ENCODE peak calls at places on chromosome 11, in seven cellular contexts. One of them, this sample, is unnamed.

GRCh38 chr11:110431212-110432073 is 1.7 kb downstream of the FDX1 start:
- DNase-seq in HCT116: no peak
- DNase-seq in PC-3: peak
- DNase-seq in neural progenitor cell: peak
- DNase-seq in MM.1S: peak
- DNase-seq in hepatocyte: no peak
- DNase-seq in GM23248: peak
- DNase-seq in this sample: no peak

GRCh38 chr11:60658409-60658808 is 41.0 kb upstream of the MS4A8 start:
- DNase-seq in HCT116: no peak
- DNase-seq in PC-3: peak
- DNase-seq in neural progenitor cell: no peak
- DNase-seq in MM.1S: no peak
- DNase-seq in hepatocyte: peak
- DNase-seq in GM23248: no peak
- DNase-seq in this sample: no peak

GRCh38 chr11:329886-330253 is 9.2 kb upstream of the IFITM3 start:
- DNase-seq in HCT116: no peak
- DNase-seq in PC-3: no peak
- DNase-seq in neural progenitor cell: no peak
- DNase-seq in MM.1S: no peak
- DNase-seq in hepatocyte: no peak
- DNase-seq in GM23248: no peak
- DNase-seq in this sample: no peak

GRCh38 chr11:118602331-118602730 is 5.1 kb upstream of the PHLDB1 start:
- DNase-seq in HCT116: no peak
- DNase-seq in PC-3: no peak
- DNase-seq in neural progenitor cell: no peak
- DNase-seq in MM.1S: no peak
- DNase-seq in hepatocyte: no peak
- DNase-seq in GM23248: no peak
- DNase-seq in this sample: no peak

GRCh38 chr11:134028368-134028920 is 40.4 kb upstream of the JAM3 start:
- DNase-seq in HCT116: no peak
- DNase-seq in PC-3: no peak
- DNase-seq in neural progenitor cell: no peak
- DNase-seq in MM.1S: no peak
- DNase-seq in hepatocyte: no peak
- DNase-seq in GM23248: no peak
- DNase-seq in this sample: no peak

GRCh38 chr11:60872124-60872951 is 5.0 kb downstream of the ZP1 start:
- DNase-seq in HCT116: no peak
- DNase-seq in PC-3: no peak
- DNase-seq in neural progenitor cell: no peak
- DNase-seq in MM.1S: peak
- DNase-seq in hepatocyte: no peak
- DNase-seq in GM23248: peak
- DNase-seq in this sample: no peak

GRCh38 chr11:121117753-121118152 is 16.7 kb downstream of the TECTA start:
- DNase-seq in HCT116: no peak
- DNase-seq in PC-3: peak
- DNase-seq in neural progenitor cell: no peak
- DNase-seq in MM.1S: no peak
- DNase-seq in hepatocyte: no peak
- DNase-seq in GM23248: no peak
- DNase-seq in this sample: no peak

GRCh38 chr11:9888938-9889337 is 225.1 kb downstream of the SWAP70 start:
- DNase-seq in HCT116: no peak
- DNase-seq in PC-3: no peak
- DNase-seq in neural progenitor cell: no peak
- DNase-seq in MM.1S: no peak
- DNase-seq in hepatocyte: no peak
- DNase-seq in GM23248: no peak
- DNase-seq in this sample: no peak

GRCh38 chr11:3156661-3157311 is 8.3 kb downstream of the OSBPL5 start:
- DNase-seq in HCT116: no peak
- DNase-seq in PC-3: no peak
- DNase-seq in neural progenitor cell: no peak
- DNase-seq in MM.1S: no peak
- DNase-seq in hepatocyte: no peak
- DNase-seq in GM23248: no peak
- DNase-seq in this sample: no peak

GRCh38 chr11:69797156-69797555 is 22.0 kb upstream of the FGF4 start:
- DNase-seq in HCT116: no peak
- DNase-seq in PC-3: no peak
- DNase-seq in neural progenitor cell: no peak
- DNase-seq in MM.1S: no peak
- DNase-seq in hepatocyte: no peak
- DNase-seq in GM23248: no peak
- DNase-seq in this sample: no peak

GRCh38 chr11:121681536-121681935 is 228.8 kb upstream of the SORL1-AS1 start:
- DNase-seq in HCT116: no peak
- DNase-seq in PC-3: peak
- DNase-seq in neural progenitor cell: no peak
- DNase-seq in MM.1S: no peak
- DNase-seq in hepatocyte: no peak
- DNase-seq in GM23248: no peak
- DNase-seq in this sample: no peak

GRCh38 chr11:117998201-117998579 is 12.0 kb downstream of the IL10RA start:
- DNase-seq in HCT116: no peak
- DNase-seq in PC-3: no peak
- DNase-seq in neural progenitor cell: no peak
- DNase-seq in MM.1S: no peak
- DNase-seq in hepatocyte: no peak
- DNase-seq in GM23248: no peak
- DNase-seq in this sample: no peak

GRCh38 chr11:7690648-7691047 is 15.6 kb downstream of the OVCH2 start:
- DNase-seq in HCT116: no peak
- DNase-seq in PC-3: peak
- DNase-seq in neural progenitor cell: peak
- DNase-seq in MM.1S: peak
- DNase-seq in hepatocyte: peak
- DNase-seq in GM23248: peak
- DNase-seq in this sample: no peak

GRCh38 chr11:112227471-112227870 is 1.2 kb downstream of the PTS start:
- DNase-seq in HCT116: no peak
- DNase-seq in PC-3: no peak
- DNase-seq in neural progenitor cell: no peak
- DNase-seq in MM.1S: no peak
- DNase-seq in hepatocyte: no peak
- DNase-seq in GM23248: peak
- DNase-seq in this sample: no peak

GRCh38 chr11:103529217-103529684 is 420.0 kb downstream of the DYNC2H1 start:
- DNase-seq in HCT116: no peak
- DNase-seq in PC-3: peak
- DNase-seq in neural progenitor cell: peak
- DNase-seq in MM.1S: no peak
- DNase-seq in hepatocyte: peak
- DNase-seq in GM23248: peak
- DNase-seq in this sample: no peak

GRCh38 chr11:100760766-100761165 is 73.7 kb downstream of the ARHGAP42 start:
- DNase-seq in HCT116: no peak
- DNase-seq in PC-3: no peak
- DNase-seq in neural progenitor cell: no peak
- DNase-seq in MM.1S: no peak
- DNase-seq in hepatocyte: no peak
- DNase-seq in GM23248: no peak
- DNase-seq in this sample: no peak

GRCh38 chr11:12845739-12846358 is 163.3 kb upstream of the RASSF10 start:
- DNase-seq in HCT116: no peak
- DNase-seq in PC-3: peak
- DNase-seq in neural progenitor cell: peak
- DNase-seq in MM.1S: peak
- DNase-seq in hepatocyte: peak
- DNase-seq in GM23248: peak
- DNase-seq in this sample: peak

GRCh38 chr11:119797137-119797611 is 68.2 kb upstream of the NECTIN1 start:
- DNase-seq in HCT116: no peak
- DNase-seq in PC-3: no peak
- DNase-seq in neural progenitor cell: peak
- DNase-seq in MM.1S: no peak
- DNase-seq in hepatocyte: peak
- DNase-seq in GM23248: no peak
- DNase-seq in this sample: peak
- H3K4me2 ChIP-seq in HCT116: no peak
- H3K4me2 ChIP-seq in PC-3: no peak
- H3K4me2 ChIP-seq in neural progenitor cell: peak
- H3K4me2 ChIP-seq in MM.1S: no peak
- H3K4me2 ChIP-seq in hepatocyte: no peak
- H3K4me2 ChIP-seq in GM23248: no peak
- H3K4me2 ChIP-seq in this sample: peak

DNA sequence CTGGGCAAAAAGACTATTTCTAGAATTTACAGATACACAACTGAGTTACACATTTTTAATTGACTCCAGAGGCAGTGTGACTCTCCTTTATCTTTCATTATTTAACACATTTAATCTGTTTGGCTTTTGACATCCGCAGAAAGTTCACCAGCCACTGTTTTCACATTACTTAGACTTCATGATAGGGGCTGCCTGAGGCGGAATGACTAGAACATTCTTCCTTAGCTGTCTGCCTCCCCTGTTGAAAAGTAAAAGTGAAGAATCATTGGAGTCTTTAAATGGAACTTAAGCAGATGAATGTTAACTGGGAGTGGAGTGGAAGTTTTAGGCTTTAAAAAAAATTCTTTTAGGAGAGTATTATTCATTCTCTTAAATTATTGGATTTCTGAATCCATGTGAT is 229.2 kb upstream of the MTNR1B start:
- DNase-seq in HCT116: no peak
- DNase-seq in PC-3: no peak
- DNase-seq in neural progenitor cell: no peak
- DNase-seq in MM.1S: no peak
- DNase-seq in hepatocyte: no peak
- DNase-seq in GM23248: no peak
- DNase-seq in this sample: no peak
- TF ChIP-seq EZH2phosphoT487 in HCT116: no peak
- TF ChIP-seq EZH2phosphoT487 in PC-3: no peak
- TF ChIP-seq EZH2phosphoT487 in neural progenitor cell: no peak
- TF ChIP-seq EZH2phosphoT487 in MM.1S: no peak
- TF ChIP-seq EZH2phosphoT487 in hepatocyte: no peak
- TF ChIP-seq EZH2phosphoT487 in GM23248: no peak
- TF ChIP-seq EZH2phosphoT487 in this sample: no peak

GRCh38 chr11:92284107-92284506 is 59.5 kb downstream of the FAT3 start:
- DNase-seq in HCT116: no peak
- DNase-seq in PC-3: no peak
- DNase-seq in neural progenitor cell: no peak
- DNase-seq in MM.1S: no peak
- DNase-seq in hepatocyte: no peak
- DNase-seq in GM23248: no peak
- DNase-seq in this sample: no peak
- TF ChIP-seq EZH2 in HCT116: no peak
- TF ChIP-seq EZH2 in PC-3: no peak
- TF ChIP-seq EZH2 in neural progenitor cell: no peak
- TF ChIP-seq EZH2 in MM.1S: no peak
- TF ChIP-seq EZH2 in hepatocyte: no peak
- TF ChIP-seq EZH2 in GM23248: no peak
- TF ChIP-seq EZH2 in this sample: no peak

DNA sequence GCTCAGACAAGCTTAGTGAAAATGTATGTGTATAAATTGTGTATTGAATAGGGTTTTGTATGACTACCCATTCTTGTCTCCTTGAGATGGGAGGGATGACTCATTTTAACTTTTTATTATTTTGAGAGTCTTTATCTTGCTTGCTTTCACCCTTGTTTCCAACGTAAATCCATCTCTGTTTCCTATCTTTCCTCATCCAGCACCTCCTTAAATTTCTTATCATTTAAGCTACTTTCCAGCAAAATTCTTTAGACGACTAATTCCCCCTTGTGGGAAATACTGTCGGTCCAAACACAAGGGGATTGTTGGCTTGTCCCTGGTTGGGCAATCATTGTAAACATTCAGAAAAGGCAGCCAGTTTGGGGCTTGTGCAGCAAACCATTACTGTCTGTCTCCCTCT is 167.0 kb downstream of the C11orf91 start:
- DNase-seq in HCT116: no peak
- DNase-seq in PC-3: peak
- DNase-seq in neural progenitor cell: no peak
- DNase-seq in MM.1S: no peak
- DNase-seq in hepatocyte: no peak
- DNase-seq in GM23248: peak
- DNase-seq in this sample: no peak
- H3K4me2 ChIP-seq in HCT116: no peak
- H3K4me2 ChIP-seq in PC-3: peak
- H3K4me2 ChIP-seq in neural progenitor cell: no peak
- H3K4me2 ChIP-seq in MM.1S: no peak
- H3K4me2 ChIP-seq in hepatocyte: no peak
- H3K4me2 ChIP-seq in GM23248: peak
- H3K4me2 ChIP-seq in this sample: no peak

DNA sequence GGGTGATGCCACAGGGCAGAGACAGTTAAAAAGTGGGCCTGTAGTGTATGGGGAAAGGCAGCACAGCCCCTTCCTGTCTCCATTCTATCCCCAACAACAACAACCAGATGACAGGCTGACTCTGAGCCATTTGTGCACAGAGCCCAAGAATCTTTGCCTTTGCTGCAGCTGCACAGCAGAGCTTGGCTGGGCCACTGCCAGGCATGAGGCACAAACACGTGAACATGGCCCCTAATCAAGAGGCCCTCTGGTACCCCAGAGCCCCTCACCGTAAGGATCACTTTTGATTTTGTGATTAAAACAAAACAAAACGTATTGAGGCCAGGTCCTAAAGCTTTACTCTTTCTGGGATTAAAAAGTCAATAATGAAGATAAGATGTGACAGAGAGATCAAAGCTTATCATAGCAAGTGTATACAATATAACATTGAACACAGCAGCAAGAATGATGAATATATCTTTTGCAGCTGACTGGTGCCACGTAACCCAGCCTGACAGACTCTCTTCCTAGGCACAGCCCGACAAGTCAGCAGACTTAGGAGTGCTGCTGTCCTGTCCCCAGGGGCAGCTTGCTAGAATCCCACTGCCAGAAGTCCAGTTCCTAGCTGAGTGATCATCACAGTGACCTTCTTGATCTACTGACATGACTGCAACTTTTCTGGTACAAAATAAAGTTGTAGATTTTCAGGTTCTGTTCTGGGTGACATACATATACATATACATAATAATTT is 117.8 kb downstream of the SERGEF start:
- DNase-seq in HCT116: no peak
- DNase-seq in PC-3: no peak
- DNase-seq in neural progenitor cell: no peak
- DNase-seq in MM.1S: no peak
- DNase-seq in hepatocyte: no peak
- DNase-seq in GM23248: no peak
- DNase-seq in this sample: no peak
- TF ChIP-seq EZH2phosphoT487 in HCT116: no peak
- TF ChIP-seq EZH2phosphoT487 in PC-3: no peak
- TF ChIP-seq EZH2phosphoT487 in neural progenitor cell: no peak
- TF ChIP-seq EZH2phosphoT487 in MM.1S: no peak
- TF ChIP-seq EZH2phosphoT487 in hepatocyte: no peak
- TF ChIP-seq EZH2phosphoT487 in GM23248: no peak
- TF ChIP-seq EZH2phosphoT487 in this sample: no peak

GRCh38 chr11:64037027-64037633 is 1.4 kb downstream of the FLRT1 start:
- DNase-seq in HCT116: no peak
- DNase-seq in PC-3: no peak
- DNase-seq in neural progenitor cell: peak
- DNase-seq in MM.1S: no peak
- DNase-seq in hepatocyte: no peak
- DNase-seq in GM23248: no peak
- DNase-seq in this sample: peak
- TF ChIP-seq EZH2 in HCT116: no peak
- TF ChIP-seq EZH2 in PC-3: no peak
- TF ChIP-seq EZH2 in neural progenitor cell: peak
- TF ChIP-seq EZH2 in MM.1S: no peak
- TF ChIP-seq EZH2 in hepatocyte: no peak
- TF ChIP-seq EZH2 in GM23248: no peak
- TF ChIP-seq EZH2 in this sample: peak

This sample was measured in GM23338.